ENCODE peak calls at places on chromosomes 6 and 20, in eight cellular contexts. Q is fibroblast of lung, F is breast epithelium, G is SK-N-SH, N is tibial nerve, H is transverse colon, B is brain microvascular endothelial cell, M is cardiac muscle cell. D is an unnamed sample.

GRCh38 chr6:129104131-129104530 is 221.2 kb downstream of the LAMA2 start:
- DNase-seq in F (no peak), Q (peak; percentile 36), M (peak; percentile 87), G (no peak), H (no peak), N (no peak), B (no peak), D (no peak)

GRCh38 chr6:4059115-4059777 is 19.7 kb downstream of the FAM217A start:
- DNase-seq in H (no peak), G (no peak), M (peak; percentile 75), Q (peak; percentile 88), B (peak; percentile 93), N (no peak), F (no peak), D (no peak)

GRCh38 chr20:5128886-5129285 is 2.1 kb downstream of the CDS2 start:
- DNase-seq in F (no peak), H (no peak), Q (no peak), G (no peak), N (no peak), B (no peak), M (no peak), D (no peak)

GRCh38 chr6:82144007-82144851 is 103.3 kb downstream of the IBTK start:
- DNase-seq in F (no peak), B (peak; percentile 95), Q (peak; percentile 98), H (peak; percentile 7), N (no peak), G (peak; percentile 66), M (peak; percentile 83), D (peak; percentile 7)

GRCh38 chr20:53827996-53828672 is 234.5 kb upstream of the ZNF217 start:
- DNase-seq in B (peak; percentile 97), H (no peak), N (no peak), F (no peak), Q (peak; percentile 96), M (peak; percentile 99), G (no peak), D (no peak)

GRCh38 chr20:63408684-63409046 is 47.5 kb upstream of the CHRNA4 start:
- DNase-seq in H (no peak), M (no peak), F (no peak), N (no peak), B (no peak), G (no peak), Q (no peak), D (no peak)

GRCh38 chr20:34129518-34130162 is 17.6 kb upstream of the EIF2S2 start:
- DNase-seq in G (peak; percentile 85), B (peak; percentile 68), Q (peak; percentile 57), F (no peak), M (peak; percentile 83), H (peak; percentile 52), N (no peak), D (peak; percentile 71)

GRCh38 chr6:33116417-33116816 is 40.6 kb downstream of the HLA-DPB1 start:
- DNase-seq in Q (no peak), N (no peak), B (no peak), G (no peak), H (no peak), M (no peak), F (no peak), D (peak; percentile 45)

GRCh38 chr20:60292001-60292520 is 333.8 kb downstream of the CDH26 start:
- DNase-seq in H (no peak), Q (no peak), G (no peak), M (no peak), N (no peak), B (no peak), F (no peak), D (no peak)

GRCh38 chr20:46249671-46250070 is 58.6 kb downstream of the CDH22 start:
- DNase-seq in Q (no peak), G (no peak), F (no peak), H (no peak), N (no peak), M (no peak), B (no peak), D (no peak)

GRCh38 chr6:42113929-42114636 is 28.3 kb downstream of the C6orf132 start:
- DNase-seq in Q (peak; percentile 77), F (no peak), B (no peak), G (no peak), H (peak; percentile 54), M (no peak), N (no peak), D (no peak)

GRCh38 chr20:61708891-61709290 is 356.8 kb downstream of the TAF4 start:
- DNase-seq in M (no peak), H (no peak), G (no peak), B (no peak), Q (no peak), N (no peak), F (no peak), D (no peak)

GRCh38 chr6:133587841-133588240 is 301.1 kb upstream of the TCF21 start:
- DNase-seq in G (no peak), Q (peak; percentile 81), F (no peak), N (no peak), B (no peak), H (no peak), M (peak; percentile 29), D (no peak)

GRCh38 chr6:166771701-166772100 is 144.7 kb upstream of the RPS6KA2 start:
- DNase-seq in G (no peak), M (no peak), H (no peak), F (no peak), Q (no peak), N (no peak), B (no peak), D (no peak)

GRCh38 chr6:362231-362923 is 29.2 kb upstream of the IRF4 start:
- DNase-seq in F (no peak), G (no peak), M (no peak), H (no peak), N (no peak), Q (no peak), B (no peak), D (no peak)

GRCh38 chr6:4774715-4775590 is 1.3 kb upstream of the CDYL start:
- DNase-seq in N (no peak), B (peak; percentile 4), Q (peak; percentile 14), F (no peak), M (peak; percentile 8), H (peak; percentile 44), G (peak; percentile 37), D (peak; percentile 37)

GRCh38 chr6:109595998-109596397 is 95.0 kb downstream of the AK9 start:
- DNase-seq in B (peak; percentile 44), M (peak; percentile 27), Q (peak; percentile 36), F (no peak), G (peak; percentile 23), H (no peak), N (no peak), D (no peak)
- TF ChIP-seq CTCF in B (peak; percentile 76), M (peak; percentile 35), Q (peak; percentile 60), F (no peak), G (peak; percentile 53), H (no peak), N (no peak), D (peak; percentile 34)

GRCh38 chr20:1861347-1861987 is 33.7 kb upstream of the SIRPA start:
- DNase-seq in Q (peak; percentile 47), H (peak; percentile 37), F (no peak), N (no peak), M (no peak), B (peak; percentile 71), G (no peak), D (no peak)

GRCh38 chr20:1862665-1863059 is 32.5 kb upstream of the SIRPA start:
- DNase-seq in B (no peak), G (no peak), F (no peak), M (no peak), Q (no peak), H (no peak), N (no peak), D (no peak)

GRCh38 chr20:1863296-1863695 is 31.9 kb upstream of the SIRPA start:
- DNase-seq in G (no peak), M (no peak), F (no peak), B (no peak), H (no peak), Q (peak; percentile 28), N (no peak), D (no peak)

GRCh38 chr20:1860446-1860845 is 34.8 kb upstream of the SIRPA start:
- DNase-seq in N (no peak), M (peak; percentile 87), B (peak; percentile 56), G (no peak), H (no peak), F (no peak), Q (peak; percentile 92), D (no peak)

DNA sequence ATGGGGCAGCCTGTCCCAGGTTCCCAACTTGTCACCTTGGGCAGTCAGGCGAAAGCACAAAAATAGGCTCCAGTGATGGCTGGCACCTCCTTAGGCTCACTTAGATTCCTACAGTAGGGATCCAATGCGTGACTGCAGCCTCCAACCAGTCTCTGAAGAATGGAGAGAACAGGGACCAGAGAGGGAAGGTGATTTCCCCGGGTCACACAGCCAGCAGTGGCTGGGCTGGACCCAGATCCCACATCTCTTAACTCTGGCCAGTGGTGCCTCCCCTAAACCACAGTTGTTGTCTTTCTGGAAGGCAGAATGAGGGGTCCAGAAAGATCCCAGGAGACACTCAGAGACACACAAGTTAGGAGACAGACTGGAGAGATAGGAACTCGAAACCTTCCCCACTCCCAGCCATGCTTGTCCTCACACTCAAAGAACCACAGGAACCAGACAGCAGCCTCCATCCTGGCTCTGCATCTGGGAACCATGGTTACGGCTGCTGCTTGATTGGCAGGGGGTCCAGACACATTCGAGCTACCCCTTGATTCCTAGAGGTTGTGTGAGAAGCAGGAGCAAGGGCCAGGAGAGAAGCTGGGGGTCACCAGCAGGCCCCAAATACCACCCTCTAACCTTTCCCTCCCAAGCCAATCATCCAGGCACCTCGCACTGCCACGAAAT is 33.1 kb upstream of the SIRPA start:
- DNase-seq in B (no peak), Q (no peak), F (no peak), N (no peak), G (no peak), H (no peak), M (no peak), D (no peak)
- H3K27ac ChIP-seq in B (peak overlapping the region; percentile 55), Q (no peak overlapping the region), F (peak overlapping the region; percentile 67), N (no peak overlapping the region), G (no peak overlapping the region), H (no peak overlapping the region), M (no peak overlapping the region), D (no peak overlapping the region)

DNA sequence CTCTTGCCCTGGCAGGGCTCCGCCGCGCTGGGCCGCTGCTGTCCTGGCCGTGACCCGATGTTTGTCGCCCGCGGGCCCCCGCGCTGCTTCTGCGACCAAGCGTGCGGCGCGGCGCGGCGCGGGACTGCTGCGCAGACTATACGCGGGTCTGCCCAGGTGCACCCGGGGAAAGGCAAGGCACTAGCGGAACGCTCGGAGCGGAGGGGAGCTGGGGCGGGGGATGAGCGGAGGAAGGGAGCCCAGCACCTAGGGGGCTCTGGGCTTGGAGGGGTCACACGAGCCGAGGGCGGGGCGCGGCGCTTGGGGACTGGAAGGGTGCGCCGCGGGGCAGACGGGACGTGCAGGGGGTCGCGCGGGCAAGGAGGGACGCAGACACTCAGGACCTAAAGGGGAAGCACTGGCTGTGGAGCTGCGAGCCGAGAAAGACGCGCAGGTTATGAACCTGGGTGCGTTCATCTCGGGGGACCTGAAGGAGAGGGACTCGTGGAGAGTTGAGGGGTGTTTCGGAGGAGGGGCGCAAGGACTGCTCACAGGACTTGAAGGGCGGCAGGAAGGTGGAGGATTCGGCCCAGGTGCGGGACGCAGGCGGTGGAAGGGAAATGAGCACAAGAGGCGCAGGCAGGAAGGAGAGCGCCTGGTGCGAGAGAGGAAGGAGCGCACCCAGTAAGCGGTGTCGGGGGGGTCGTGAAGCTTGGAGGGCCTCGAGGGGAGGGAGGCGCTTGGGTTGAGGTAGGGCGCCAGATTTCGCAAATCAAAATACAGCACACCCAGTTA is 40.8 kb upstream of the ZNFX1 start:
- DNase-seq in B (no peak), H (no peak), Q (no peak), N (no peak), F (no peak), M (no peak), G (peak; percentile 67), D (peak; percentile 19)
- H3K4me3 ChIP-seq in B (no peak overlapping the region), H (peak overlapping the region; percentile 44), Q (no peak overlapping the region), N (no peak overlapping the region), F (peak overlapping the region; percentile 26), M (peak overlapping the region; percentile 40), G (peak overlapping the region; percentile 43), D (peak overlapping the region; percentile 41)

GRCh38 chr20:9467995-9468394 is 46.4 kb upstream of the LAMP5 start:
- DNase-seq in H (no peak), G (peak; percentile 44), B (no peak), F (no peak), M (no peak), Q (no peak), N (no peak), D (peak; percentile 21)
- TF ChIP-seq CTCF in H (no peak), G (peak; percentile 76), B (peak; percentile 82), F (no peak), M (peak; percentile 36), Q (peak; percentile 40), N (peak; percentile 38), D (peak; percentile 75)

D was measured in WERI-Rb-1.